ENCODE peak calls at places on chromosomes 13 and 19, in four cellular contexts. One of them, this sample, is unnamed.

GRCh38 chr13:113748862-113749451 is 10.1 kb upstream of the TMEM255B start:
- DNase-seq in astrocyte of the spinal cord: no peak
- DNase-seq in WTC11: no peak
- DNase-seq in AG09309: no peak
- DNase-seq in this sample: no peak

GRCh38 chr19:47471381-47471732 is 336 bp downstream of the SLC8A2 start:
- DNase-seq in astrocyte of the spinal cord: no peak
- DNase-seq in WTC11: no peak
- DNase-seq in AG09309: no peak
- DNase-seq in this sample: no peak

GRCh38 chr13:113633485-113633873 is 24.5 kb downstream of the ATP4B start:
- DNase-seq in astrocyte of the spinal cord: no peak
- DNase-seq in WTC11: no peak
- DNase-seq in AG09309: no peak
- DNase-seq in this sample: no peak

GRCh38 chr13:46341112-46341711 is 45.8 kb downstream of the RUBCNL start:
- DNase-seq in astrocyte of the spinal cord: peak
- DNase-seq in WTC11: no peak
- DNase-seq in AG09309: no peak
- DNase-seq in this sample: no peak

GRCh38 chr19:30857388-30857787 is 485.2 kb downstream of the ZNF536 start:
- DNase-seq in astrocyte of the spinal cord: no peak
- DNase-seq in WTC11: peak
- DNase-seq in AG09309: no peak
- DNase-seq in this sample: no peak

GRCh38 chr19:2059422-2060201 is 8.6 kb upstream of the MKNK2 start:
- DNase-seq in astrocyte of the spinal cord: peak
- DNase-seq in WTC11: no peak
- DNase-seq in AG09309: peak
- DNase-seq in this sample: peak

GRCh38 chr13:98570929-98571372 is 6.0 kb downstream of the STK24 start:
- DNase-seq in astrocyte of the spinal cord: peak
- DNase-seq in WTC11: no peak
- DNase-seq in AG09309: no peak
- DNase-seq in this sample: no peak

GRCh38 chr19:11338569-11339253 is 746 bp downstream of the RAB3D start:
- DNase-seq in astrocyte of the spinal cord: no peak
- DNase-seq in WTC11: no peak
- DNase-seq in AG09309: no peak
- DNase-seq in this sample: no peak

GRCh38 chr19:6103217-6103644 is 7.1 kb downstream of the RFX2 start:
- DNase-seq in astrocyte of the spinal cord: peak
- DNase-seq in WTC11: no peak
- DNase-seq in AG09309: peak
- DNase-seq in this sample: peak

GRCh38 chr19:54415208-54415900 is at the start of gene TTYH1:
- DNase-seq in astrocyte of the spinal cord: no peak
- DNase-seq in WTC11: peak
- DNase-seq in AG09309: no peak
- DNase-seq in this sample: no peak

GRCh38 chr13:74132152-74132767 is 1.9 kb downstream of the KLF12 start:
- DNase-seq in astrocyte of the spinal cord: no peak
- DNase-seq in WTC11: no peak
- DNase-seq in AG09309: no peak
- DNase-seq in this sample: no peak

GRCh38 chr13:100497394-100497793 is 91.2 kb downstream of the GGACT start:
- DNase-seq in astrocyte of the spinal cord: peak
- DNase-seq in WTC11: no peak
- DNase-seq in AG09309: no peak
- DNase-seq in this sample: no peak

GRCh38 chr19:39212377-39212742 is 8.3 kb upstream of the SYCN start:
- DNase-seq in astrocyte of the spinal cord: no peak
- DNase-seq in WTC11: peak
- DNase-seq in AG09309: no peak
- DNase-seq in this sample: no peak

GRCh38 chr13:35690546-35690945 is 214.1 kb upstream of the MAB21L1 start:
- DNase-seq in astrocyte of the spinal cord: peak
- DNase-seq in WTC11: no peak
- DNase-seq in AG09309: no peak
- DNase-seq in this sample: no peak

GRCh38 chr13:48232420-48233096 is 448 bp upstream of the ITM2B start:
- DNase-seq in astrocyte of the spinal cord: peak
- DNase-seq in WTC11: no peak
- DNase-seq in AG09309: no peak
- DNase-seq in this sample: no peak

GRCh38 chr13:111912991-111913781 is 153.8 kb upstream of the SOX1 start:
- DNase-seq in astrocyte of the spinal cord: no peak
- DNase-seq in WTC11: peak
- DNase-seq in AG09309: no peak
- DNase-seq in this sample: no peak

GRCh38 chr13:29101404-29101803 is 281.3 kb downstream of the MTUS2 start:
- DNase-seq in astrocyte of the spinal cord: no peak
- DNase-seq in WTC11: no peak
- DNase-seq in AG09309: no peak
- DNase-seq in this sample: no peak

GRCh38 chr13:110442946-110443632 is 118.4 kb downstream of the RAB20 start:
- DNase-seq in astrocyte of the spinal cord: peak
- DNase-seq in WTC11: no peak
- DNase-seq in AG09309: no peak
- DNase-seq in this sample: no peak

GRCh38 chr13:23711355-23711754 is 141.1 kb downstream of the TNFRSF19 start:
- DNase-seq in astrocyte of the spinal cord: no peak
- DNase-seq in WTC11: no peak
- DNase-seq in AG09309: no peak
- DNase-seq in this sample: no peak

GRCh38 chr13:23715092-23715761 is 145.0 kb downstream of the TNFRSF19 start:
- DNase-seq in astrocyte of the spinal cord: no peak
- DNase-seq in WTC11: no peak
- DNase-seq in AG09309: no peak
- DNase-seq in this sample: no peak

GRCh38 chr13:23714672-23715071 is 144.5 kb downstream of the TNFRSF19 start:
- DNase-seq in astrocyte of the spinal cord: no peak
- DNase-seq in WTC11: no peak
- DNase-seq in AG09309: no peak
- DNase-seq in this sample: no peak

GRCh38 chr13:23718916-23719470 is 148.8 kb downstream of the TNFRSF19 start:
- DNase-seq in astrocyte of the spinal cord: no peak
- DNase-seq in WTC11: no peak
- DNase-seq in AG09309: no peak
- DNase-seq in this sample: no peak

GRCh38 chr13:23715762-23716235 is 145.6 kb downstream of the TNFRSF19 start:
- DNase-seq in astrocyte of the spinal cord: no peak
- DNase-seq in WTC11: peak
- DNase-seq in AG09309: no peak
- DNase-seq in this sample: no peak
- TF ChIP-seq CTCF in astrocyte of the spinal cord: peak
- TF ChIP-seq CTCF in WTC11: peak
- TF ChIP-seq CTCF in AG09309: peak
- TF ChIP-seq CTCF in this sample: peak

GRCh38 chr19:43305642-43306041 is 36.3 kb upstream of the PSG9 start:
- DNase-seq in astrocyte of the spinal cord: no peak
- DNase-seq in WTC11: no peak
- DNase-seq in AG09309: no peak
- DNase-seq in this sample: no peak
- TF ChIP-seq CTCF in astrocyte of the spinal cord: no peak
- TF ChIP-seq CTCF in WTC11: no peak
- TF ChIP-seq CTCF in AG09309: peak
- TF ChIP-seq CTCF in this sample: no peak

GRCh38 chr13:39765801-39766463 is 110.5 kb downstream of the COG6 start:
- DNase-seq in astrocyte of the spinal cord: peak
- DNase-seq in WTC11: peak
- DNase-seq in AG09309: no peak
- DNase-seq in this sample: no peak
- TF ChIP-seq CTCF in astrocyte of the spinal cord: peak
- TF ChIP-seq CTCF in WTC11: no peak
- TF ChIP-seq CTCF in AG09309: peak
- TF ChIP-seq CTCF in this sample: peak

DNA sequence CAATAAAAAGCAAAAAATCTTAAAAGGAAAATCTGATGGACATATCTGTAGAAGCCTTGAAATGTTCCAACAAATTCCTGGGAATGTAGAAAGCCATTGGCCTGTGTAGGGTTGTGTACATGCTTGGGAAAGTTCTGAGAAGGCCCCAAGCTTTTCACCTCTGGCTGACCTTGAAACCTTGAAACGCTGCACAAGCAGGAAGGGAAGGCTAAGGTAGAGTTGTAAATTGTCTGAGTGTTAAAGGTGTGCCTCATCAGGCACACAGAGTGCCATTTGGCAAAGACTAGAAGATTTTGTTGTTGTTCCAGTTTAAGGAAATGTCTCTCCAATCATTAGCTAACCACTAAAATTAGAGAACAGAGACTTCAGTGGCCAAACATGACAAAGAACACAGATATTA is 10.4 kb downstream of the TSKS start:
- DNase-seq in astrocyte of the spinal cord: no peak
- DNase-seq in WTC11: no peak
- DNase-seq in AG09309: no peak
- DNase-seq in this sample: no peak
- TF ChIP-seq CTCF in astrocyte of the spinal cord: no peak
- TF ChIP-seq CTCF in WTC11: no peak
- TF ChIP-seq CTCF in AG09309: no peak
- TF ChIP-seq CTCF in this sample: no peak

DNA sequence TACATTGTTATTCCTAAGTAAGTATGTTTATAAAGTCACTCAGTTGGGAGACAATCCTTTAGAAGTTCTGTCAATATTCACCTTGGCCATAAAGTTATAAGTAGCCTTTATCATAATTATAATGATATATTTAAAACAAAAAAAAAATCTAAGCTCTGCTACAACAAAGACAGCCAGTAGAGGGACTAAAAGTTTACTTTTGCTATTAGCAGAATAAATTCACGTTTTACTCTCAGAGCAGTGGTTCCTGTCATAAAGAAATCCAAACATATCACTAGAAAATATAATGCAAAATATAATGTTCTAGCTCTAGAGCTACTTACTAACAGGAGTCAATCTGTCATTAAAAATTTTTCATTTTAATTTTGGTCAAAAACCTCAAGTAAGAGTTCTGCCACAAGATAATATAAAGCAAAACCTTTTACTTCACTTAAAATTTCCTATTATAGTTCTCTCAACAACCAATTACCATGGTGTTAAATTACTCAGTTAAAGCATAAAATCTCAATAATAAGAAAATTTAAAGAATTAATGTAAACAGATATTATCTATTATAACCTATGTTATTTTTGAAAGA is 17.7 kb downstream of the INTS6 start:
- DNase-seq in astrocyte of the spinal cord: peak
- DNase-seq in WTC11: no peak
- DNase-seq in AG09309: no peak
- DNase-seq in this sample: no peak
- TF ChIP-seq CTCF in astrocyte of the spinal cord: peak
- TF ChIP-seq CTCF in WTC11: no peak
- TF ChIP-seq CTCF in AG09309: peak
- TF ChIP-seq CTCF in this sample: peak

GRCh38 chr19:46431824-46432223 is 3.1 kb upstream of the PNMA8C start:
- DNase-seq in astrocyte of the spinal cord: no peak
- DNase-seq in WTC11: peak
- DNase-seq in AG09309: no peak
- DNase-seq in this sample: no peak
- TF ChIP-seq CTCF in astrocyte of the spinal cord: peak
- TF ChIP-seq CTCF in WTC11: peak
- TF ChIP-seq CTCF in AG09309: no peak
- TF ChIP-seq CTCF in this sample: no peak

GRCh38 chr13:93765811-93766210 is 539.2 kb downstream of the GPC6 start:
- DNase-seq in astrocyte of the spinal cord: no peak
- DNase-seq in WTC11: no peak
- DNase-seq in AG09309: no peak
- DNase-seq in this sample: no peak

GRCh38 chr13:93758575-93758974 is 532.0 kb downstream of the GPC6 start:
- DNase-seq in astrocyte of the spinal cord: peak
- DNase-seq in WTC11: no peak
- DNase-seq in AG09309: no peak
- DNase-seq in this sample: no peak

GRCh38 chr13:93765056-93765455 is 538.4 kb downstream of the GPC6 start:
- DNase-seq in astrocyte of the spinal cord: no peak
- DNase-seq in WTC11: no peak
- DNase-seq in AG09309: no peak
- DNase-seq in this sample: no peak

GRCh38 chr13:93766719-93767118 is 540.1 kb downstream of the GPC6 start:
- DNase-seq in astrocyte of the spinal cord: no peak
- DNase-seq in WTC11: no peak
- DNase-seq in AG09309: no peak
- DNase-seq in this sample: no peak

GRCh38 chr13:93762703-93763102 is 536.1 kb downstream of the GPC6 start:
- DNase-seq in astrocyte of the spinal cord: no peak
- DNase-seq in WTC11: no peak
- DNase-seq in AG09309: no peak
- DNase-seq in this sample: no peak
- TF ChIP-seq CTCF in astrocyte of the spinal cord: no peak
- TF ChIP-seq CTCF in WTC11: no peak
- TF ChIP-seq CTCF in AG09309: no peak
- TF ChIP-seq CTCF in this sample: no peak